ENCODE peak calls at places on chromosomes 7 and 10, in six cellular contexts. C, W, F, H, G and Q are unnamed samples.

GRCh38 chr10:129894721-129895120 is 69.4 kb downstream of the EBF3 start:
- DNase-seq in G (no peak), H (no peak), C (no peak), F (no peak), W (no peak), Q (no peak)

GRCh38 chr10:129491123-129491734 is 24.2 kb downstream of the MGMT start:
- DNase-seq in F (no peak), C (no peak), H (no peak), G (no peak), W (peak; percentile 2), Q (no peak)

GRCh38 chr7:57642730-57643129 is 192.8 kb downstream of the ZNF716 start:
- DNase-seq in F (no peak), H (no peak), W (no peak), C (no peak), G (no peak), Q (no peak)

GRCh38 chr7:41875513-41875912 is 172.6 kb upstream of the INHBA start:
- DNase-seq in G (no peak), C (no peak), W (no peak), F (no peak), H (no peak), Q (no peak)

GRCh38 chr7:138167869-138168296 is 91.6 kb downstream of the AKR1D1 start:
- DNase-seq in C (no peak), F (no peak), W (no peak), G (no peak), H (no peak), Q (no peak)

GRCh38 chr7:118151671-118152070 is 32.3 kb upstream of the LSM8 start:
- DNase-seq in H (no peak), G (no peak), C (no peak), F (no peak), W (no peak), Q (no peak)

GRCh38 chr10:60429084-60429849 is 39.6 kb upstream of the ANK3 start:
- DNase-seq in C (no peak), F (no peak), H (no peak), W (no peak), G (no peak), Q (no peak)

GRCh38 chr10:83562381-83562780 is 576.9 kb upstream of the GHITM start:
- DNase-seq in H (no peak), C (no peak), W (no peak), G (no peak), F (no peak), Q (no peak)

GRCh38 chr10:89274928-89275327 is 23.4 kb upstream of the LIPA start:
- DNase-seq in W (no peak), H (no peak), G (no peak), F (no peak), C (no peak), Q (no peak)

GRCh38 chr7:124257638-124258308 is 224.9 kb upstream of the TMEM229A start:
- DNase-seq in C (no peak), H (no peak), G (no peak), F (no peak), W (no peak), Q (no peak)

GRCh38 chr10:128125944-128126764 is at the start of gene MKI67:
- DNase-seq in F (peak; percentile 67), H (peak; percentile 32), C (peak; percentile 92), G (peak; percentile 86), W (peak; percentile 89), Q (peak; percentile 13)

GRCh38 chr10:114611617-114612016 is 46.5 kb downstream of the ABLIM1 start:
- DNase-seq in H (no peak), C (no peak), W (no peak), F (no peak), G (no peak), Q (no peak)

GRCh38 chr7:153509763-153510162 is 542.4 kb upstream of the DPP6 start:
- DNase-seq in H (no peak), F (no peak), W (no peak), G (no peak), C (no peak), Q (no peak)

GRCh38 chr7:42151309-42151708 is 85.7 kb downstream of the GLI3 start:
- DNase-seq in W (no peak), F (no peak), H (no peak), C (no peak), G (no peak), Q (no peak)